ENCODE peak calls at places on chromosomes 3 and 15, in eight cellular contexts. H is fibroblast of pulmonary artery; E is SK-N-SH; Z is NCI-H1105 treated with DMSO at 0.1 percent for 48 hours; V is A172; Y is AG04450; F is stimulated activated effector memory CD8-positive, alpha-beta T cell treated with anti-CD3 and anti-CD28 coated beads, Interleukin-12 subunit alpha, Interleukin-12 subunit beta, amount 100 ng/mL, for 72 hours; O is GM04504. I is an unnamed sample.

GRCh38 chr3:72728329-72728889 is 119.8 kb downstream of the SHQ1 start:
- DNase-seq in H (no peak), E (no peak), Z (no peak), V (no peak), Y (no peak), F (no peak), O (no peak), I (no peak)

GRCh38 chr3:18657858-18658820 is 233.0 kb upstream of the SATB1 start:
- DNase-seq in H (no peak), E (no peak), Z (no peak), V (peak), Y (no peak), F (peak), O (no peak), I (peak)

GRCh38 chr3:51887620-51888019 is 12.2 kb upstream of the IQCF5 start:
- DNase-seq in H (no peak), E (no peak), Z (no peak), V (no peak), Y (no peak), F (peak), O (no peak), I (no peak)

GRCh38 chr3:171157286-171157685 is 130.8 kb upstream of the SLC2A2 start:
- DNase-seq in H (peak), E (no peak), Z (no peak), V (peak), Y (no peak), F (no peak), O (no peak), I (no peak)

GRCh38 chr3:63344676-63345075 is 66.6 kb downstream of the SYNPR start:
- DNase-seq in H (no peak), E (no peak), Z (no peak), V (no peak), Y (no peak), F (no peak), O (no peak), I (no peak)

GRCh38 chr15:100766225-100767001 is 113.2 kb upstream of the ALDH1A3 start:
- DNase-seq in H (no peak), E (peak), Z (no peak), V (no peak), Y (no peak), F (peak), O (no peak), I (no peak)

GRCh38 chr3:9809615-9810356 is at the start of gene TTLL3:
- DNase-seq in H (peak), E (peak), Z (peak), V (no peak), Y (no peak), F (peak), O (peak), I (peak)

GRCh38 chr15:71914092-71914491 is 103.7 kb downstream of the NR2E3 start:
- DNase-seq in H (no peak), E (no peak), Z (no peak), V (no peak), Y (no peak), F (no peak), O (no peak), I (no peak)

GRCh38 chr3:189419022-189419421 is 212.2 kb upstream of the TP63 start:
- DNase-seq in H (no peak), E (no peak), Z (no peak), V (no peak), Y (no peak), F (no peak), O (no peak), I (no peak)

GRCh38 chr3:48561045-48561736 is 2.4 kb downstream of the UCN2 start:
- DNase-seq in H (peak), E (peak), Z (no peak), V (peak), Y (no peak), F (no peak), O (no peak), I (no peak)

GRCh38 chr3:15766406-15766805 is 31.4 kb downstream of the ANKRD28 start:
- DNase-seq in H (no peak), E (no peak), Z (no peak), V (no peak), Y (no peak), F (no peak), O (no peak), I (no peak)

GRCh38 chr3:171824824-171825221 is 14.5 kb upstream of the PLD1 start:
- DNase-seq in H (peak), E (no peak), Z (no peak), V (peak), Y (no peak), F (no peak), O (no peak), I (no peak)

GRCh38 chr15:87167055-87167454 is 1087.4 kb downstream of the AGBL1 start:
- DNase-seq in H (no peak), E (no peak), Z (no peak), V (no peak), Y (no peak), F (no peak), O (no peak), I (no peak)

GRCh38 chr3:197038604-197039003 is 9.0 kb upstream of the MELTF start:
- DNase-seq in H (no peak), E (no peak), Z (no peak), V (no peak), Y (no peak), F (no peak), O (no peak), I (no peak)

GRCh38 chr3:159919873-159920272 is 68.8 kb upstream of the IL12A start:
- DNase-seq in H (peak), E (no peak), Z (no peak), V (peak), Y (no peak), F (no peak), O (no peak), I (no peak)

GRCh38 chr15:40146037-40146436 is 14.8 kb upstream of the BUB1B start:
- DNase-seq in H (peak), E (no peak), Z (no peak), V (peak), Y (no peak), F (no peak), O (no peak), I (no peak)

GRCh38 chr3:155704771-155705559 is 39.9 kb downstream of the PLCH1 start:
- DNase-seq in H (peak), E (no peak), Z (no peak), V (no peak), Y (no peak), F (no peak), O (no peak), I (no peak)

GRCh38 chr15:58043192-58043903 is 22.2 kb downstream of the ALDH1A2 start:
- DNase-seq in H (peak), E (no peak), Z (peak), V (peak), Y (peak), F (no peak), O (peak), I (peak)

GRCh38 chr3:35772364-35773009 is 133.2 kb downstream of the ARPP21 start:
- DNase-seq in H (peak), E (peak), Z (peak), V (peak), Y (no peak), F (no peak), O (no peak), I (no peak)

GRCh38 chr15:100713163-100713867 is 110.9 kb downstream of the ASB7 start:
- DNase-seq in H (peak), E (no peak), Z (no peak), V (peak), Y (no peak), F (no peak), O (peak), I (no peak)

GRCh38 chr15:32987067-32987466 is 207.4 kb downstream of the FMN1 start:
- DNase-seq in H (no peak), E (no peak), Z (no peak), V (no peak), Y (no peak), F (no peak), O (no peak), I (no peak)

GRCh38 chr3:42067324-42067723 is 23.8 kb upstream of the TRAK1 start:
- DNase-seq in H (peak), E (no peak), Z (no peak), V (no peak), Y (no peak), F (no peak), O (peak), I (no peak)

GRCh38 chr15:56460046-56460445 is 4.9 kb downstream of the MNS1 start:
- DNase-seq in H (no peak), E (no peak), Z (no peak), V (no peak), Y (no peak), F (no peak), O (no peak), I (no peak)

GRCh38 chr15:101049856-101050646 is 130.9 kb downstream of the LRRK1 start:
- DNase-seq in H (no peak), E (peak), Z (no peak), V (no peak), Y (no peak), F (peak), O (no peak), I (no peak)